ENCODE peak calls at places on chromosomes 13 and 19, in five cellular contexts. S, I, Z, R and V are unnamed samples.

GRCh38 chr13:105047676-105048295 is 1487.7 kb downstream of the EFNB2 start:
- DNase-seq in S (no peak), I (peak), Z (no peak), R (no peak), V (no peak)

GRCh38 chr13:23087884-23088283 is 92.9 kb upstream of the SGCG start:
- DNase-seq in S (no peak), I (peak), Z (peak), R (no peak), V (no peak)

GRCh38 chr19:16628984-16629691 is 1.1 kb upstream of the MED26 start:
- DNase-seq in S (peak), I (peak), Z (no peak), R (no peak), V (peak)

GRCh38 chr19:5595129-5595528 is 27.4 kb upstream of the TINCR start:
- DNase-seq in S (no peak), I (no peak), Z (no peak), R (no peak), V (no peak)

GRCh38 chr13:35600137-35600536 is 123.6 kb upstream of the MAB21L1 start:
- DNase-seq in S (no peak), I (peak), Z (no peak), R (no peak), V (no peak)

GRCh38 chr13:114077121-114077937 is 55.1 kb downstream of the RASA3 start:
- DNase-seq in S (no peak), I (no peak), Z (no peak), R (no peak), V (no peak)

GRCh38 chr13:99960663-99961440 is 10.7 kb downstream of the ZIC5 start:
- DNase-seq in S (peak), I (no peak), Z (no peak), R (no peak), V (no peak)

GRCh38 chr19:47143322-47144073 is 12.9 kb downstream of the SAE1 start:
- DNase-seq in S (no peak), I (no peak), Z (no peak), R (no peak), V (no peak)

GRCh38 chr13:75492389-75492788 is 10.4 kb upstream of the TBC1D4 start:
- DNase-seq in S (no peak), I (peak), Z (no peak), R (no peak), V (peak)

GRCh38 chr19:1304197-1304924 is 18.7 kb downstream of the EFNA2 start:
- DNase-seq in S (peak), I (no peak), Z (no peak), R (peak), V (no peak)

GRCh38 chr13:25301347-25302113 is at the start of gene NUP58:
- DNase-seq in S (peak), I (peak), Z (peak), R (peak), V (peak)

GRCh38 chr19:58387338-58388174 is 487 bp downstream of the RPS5 start:
- DNase-seq in S (no peak), I (no peak), Z (no peak), R (no peak), V (no peak)

GRCh38 chr13:50421457-50422130 is 406.4 kb downstream of the KCNRG start:
- DNase-seq in S (no peak), I (peak), Z (no peak), R (no peak), V (peak)

GRCh38 chr19:5041168-5042038 is 72.5 kb downstream of the KDM4B start:
- DNase-seq in S (no peak), I (peak), Z (no peak), R (peak), V (no peak)

GRCh38 chr13:95713651-95714050 is 36.7 kb downstream of the DNAJC3 start:
- DNase-seq in S (no peak), I (peak), Z (no peak), R (no peak), V (peak)

GRCh38 chr13:42279080-42279479 is 7.1 kb downstream of the AKAP11 start:
- DNase-seq in S (no peak), I (peak), Z (no peak), R (no peak), V (no peak)

GRCh38 chr19:42634409-42635232 is 39.9 kb upstream of the CEACAM8 start:
- DNase-seq in S (peak), I (peak), Z (peak), R (no peak), V (no peak)

GRCh38 chr19:41308450-41309224 is 1.3 kb upstream of the CCDC97 start:
- DNase-seq in S (peak), I (peak), Z (peak), R (no peak), V (peak)

GRCh38 chr19:17075860-17076538 is 422 bp downstream of the MYO9B start:
- DNase-seq in S (peak), I (peak), Z (no peak), R (peak), V (no peak)

GRCh38 chr19:34350161-34350561 is 14.8 kb upstream of the GPI start:
- DNase-seq in S (no peak), I (peak), Z (no peak), R (no peak), V (peak)

GRCh38 chr19:3440082-3440481 is 40.2 kb downstream of the SMIM24 start:
- DNase-seq in S (peak), I (no peak), Z (no peak), R (no peak), V (no peak)

GRCh38 chr13:103961784-103962183 is 895.6 kb upstream of the SLC10A2 start:
- DNase-seq in S (no peak), I (no peak), Z (no peak), R (no peak), V (no peak)

GRCh38 chr13:59677966-59678814 is 485.5 kb downstream of the DIAPH3 start:
- DNase-seq in S (no peak), I (peak), Z (peak), R (no peak), V (peak)

GRCh38 chr13:23086951-23087350 is 93.8 kb upstream of the SGCG start:
- DNase-seq in S (no peak), I (peak), Z (no peak), R (no peak), V (no peak)

GRCh38 chr19:41604831-41605230 is 22.0 kb downstream of the CEACAM4 start:
- DNase-seq in S (no peak), I (no peak), Z (no peak), R (no peak), V (no peak)

GRCh38 chr19:991174-991931 is 7.2 kb downstream of the WDR18 start:
- DNase-seq in S (no peak), I (peak), Z (peak), R (peak), V (peak)

GRCh38 chr19:41298327-41298964 is 11.5 kb upstream of the CCDC97 start:
- DNase-seq in S (peak), I (peak), Z (no peak), R (peak), V (peak)

GRCh38 chr13:110536006-110536693 is 25.4 kb downstream of the RAB20 start:
- DNase-seq in S (no peak), I (no peak), Z (no peak), R (no peak), V (no peak)

GRCh38 chr19:33727331-33728028 is 69.2 kb upstream of the KCTD15 start:
- DNase-seq in S (no peak), I (no peak), Z (no peak), R (peak), V (no peak)

GRCh38 chr13:44934724-44935123 is 54.5 kb downstream of the NUFIP1 start:
- DNase-seq in S (no peak), I (peak), Z (no peak), R (no peak), V (peak)

GRCh38 chr19:47122359-47123335 is 8.0 kb upstream of the SAE1 start:
- DNase-seq in S (no peak), I (peak), Z (no peak), R (no peak), V (peak)

GRCh38 chr13:43072394-43072793 is 49.0 kb downstream of the DNAJC15 start:
- DNase-seq in S (no peak), I (no peak), Z (no peak), R (no peak), V (no peak)

GRCh38 chr13:88071371-88071770 is 400.2 kb downstream of the SLITRK5 start:
- DNase-seq in S (no peak), I (no peak), Z (no peak), R (no peak), V (no peak)

GRCh38 chr13:45584816-45585215 is 30.7 kb downstream of the ERICH6B start:
- DNase-seq in S (no peak), I (no peak), Z (peak), R (no peak), V (no peak)

GRCh38 chr13:36819811-36820140 is 754 bp downstream of the RFXAP start:
- DNase-seq in S (no peak), I (peak), Z (no peak), R (no peak), V (peak)

GRCh38 chr19:51083181-51083580 is 494 bp upstream of the KLK14 start:
- DNase-seq in S (no peak), I (no peak), Z (no peak), R (no peak), V (no peak)

GRCh38 chr19:29806098-29806866 is 5.5 kb upstream of the CCNE1 start:
- DNase-seq in S (no peak), I (peak), Z (no peak), R (no peak), V (peak)

GRCh38 chr13:92719868-92720267 is 506.7 kb upstream of the GPC6 start:
- DNase-seq in S (no peak), I (no peak), Z (no peak), R (no peak), V (no peak)

DNA sequence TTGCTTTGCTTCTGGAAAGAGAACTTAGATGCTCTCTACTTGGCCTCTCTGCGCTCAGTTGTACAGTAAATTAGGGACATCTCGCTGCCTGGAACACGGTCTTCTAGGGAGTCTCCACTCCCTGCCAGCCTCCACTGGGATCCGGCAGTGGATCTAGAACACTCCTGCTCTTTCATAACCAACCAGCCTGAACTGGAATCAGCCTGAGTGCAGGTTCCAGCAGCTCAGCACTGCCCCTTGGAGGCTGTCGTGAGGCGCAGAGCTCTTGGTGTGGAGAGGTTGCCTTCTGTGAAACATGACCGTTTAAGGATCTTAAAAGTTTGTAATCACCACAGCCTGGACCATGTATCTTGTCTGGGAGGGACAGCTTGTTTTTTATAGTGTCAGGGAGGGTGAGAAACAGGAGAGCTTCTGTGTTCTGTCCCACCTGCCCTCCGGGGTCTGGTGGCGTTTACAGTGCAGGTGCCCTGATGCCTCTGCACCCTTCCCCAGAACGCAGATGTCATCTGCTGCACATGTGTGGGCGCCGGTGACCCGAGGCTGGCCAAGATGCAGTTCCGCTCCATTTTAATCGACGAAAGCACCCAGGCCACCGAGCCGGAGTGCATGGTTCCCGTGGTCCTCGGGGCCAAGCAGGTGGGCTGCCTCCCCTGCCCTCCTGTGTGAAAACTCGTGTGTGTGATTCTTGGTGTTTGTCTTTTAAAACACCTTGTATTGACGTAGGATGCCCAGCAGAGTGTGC is 24.8 kb downstream of the UPF1 start:
- DNase-seq in S (no peak), I (no peak), Z (no peak), R (peak), V (no peak)
- TF ChIP-seq CTCF in S (no peak), I (peak), Z (peak), R (no peak), V (peak)

DNA sequence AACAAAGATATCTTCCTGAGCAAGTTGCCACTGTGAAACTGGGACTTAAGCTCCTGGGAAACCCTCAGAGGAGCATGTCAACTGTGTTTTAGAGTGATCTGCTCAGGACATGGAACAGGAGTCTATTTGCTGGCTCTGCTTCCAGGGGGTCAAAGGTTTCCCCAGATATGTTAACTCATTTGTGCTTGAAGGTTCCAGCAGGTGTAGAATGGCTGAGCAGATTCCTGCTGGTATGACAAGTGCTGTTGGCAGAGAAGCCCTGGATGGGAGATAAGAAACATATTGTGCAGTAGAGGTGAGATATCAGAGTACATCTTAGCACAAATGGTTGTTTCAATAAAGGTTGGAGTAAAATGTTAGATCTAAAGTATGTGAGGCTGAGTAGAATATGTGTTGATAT is 282.7 kb upstream of the DACH1 start:
- DNase-seq in S (no peak), I (peak), Z (no peak), R (no peak), V (no peak)
- H3K4me3 ChIP-seq in S (no peak), I (no peak), Z (no peak), R (no peak), V (no peak)

DNA sequence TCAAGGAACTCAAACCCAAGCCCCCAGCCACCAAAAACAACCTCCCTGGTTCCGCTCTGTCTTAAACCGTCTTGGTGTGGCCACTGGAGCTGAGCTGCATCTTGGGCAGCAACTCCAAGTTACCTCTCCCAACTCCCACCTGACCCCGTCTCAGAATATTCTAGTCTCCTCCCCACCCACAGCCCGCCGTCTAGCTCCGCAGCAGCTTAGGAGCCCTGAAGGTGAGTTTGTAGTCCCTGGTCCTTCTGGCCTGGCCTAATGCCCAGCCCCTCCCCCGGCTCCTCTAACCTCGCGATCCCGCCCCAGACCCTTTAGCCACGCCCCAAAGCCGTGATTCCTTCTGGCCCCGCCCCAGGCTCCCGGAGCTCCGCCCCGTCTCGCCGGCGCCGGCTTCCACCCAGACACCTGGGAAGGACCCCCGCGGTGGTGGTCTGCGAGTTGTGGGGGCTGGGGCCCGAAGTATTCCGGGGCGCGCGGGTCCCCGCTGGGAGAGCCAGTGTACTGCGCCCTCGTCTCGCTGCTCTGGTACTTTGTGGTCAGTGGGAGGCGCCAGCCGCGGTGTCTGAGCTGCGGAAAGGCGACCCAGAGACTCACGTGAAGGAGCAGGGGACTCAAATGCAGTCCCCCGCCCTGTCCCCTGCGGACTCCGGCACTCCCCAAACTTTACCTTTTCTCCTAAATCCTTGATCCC is 2.5 kb upstream of the LHB start:
- DNase-seq in S (peak), I (no peak), Z (peak), R (peak), V (peak)
- TF ChIP-seq CTCF in S (no peak), I (peak), Z (peak), R (no peak), V (no peak)

GRCh38 chr19:44948237-44948636 is 2.4 kb downstream of the APOC2 start:
- DNase-seq in S (no peak), I (no peak), Z (no peak), R (no peak), V (no peak)
- H3K4me3 ChIP-seq in S (no peak), I (no peak), Z (no peak), R (no peak), V (no peak)

GRCh38 chr13:47588676-47589075 is 412.4 kb downstream of the SUCLA2 start:
- DNase-seq in S (no peak), I (no peak), Z (no peak), R (no peak), V (peak)
- TF ChIP-seq CTCF in S (no peak), I (no peak), Z (peak), R (no peak), V (no peak)